ENCODE peak calls at places on chromosomes 3 and 15, in seven cellular contexts. J is esophagus muscularis mucosa, G is A549, U is tibial nerve, R is H1, Z is K562, K is suprapubic skin. O is an unnamed sample.
A peak's percentile ranks its signal among the peaks of the same experiment; 100 is the strongest.

GRCh38 chr15:95872366-95872771 is 458.1 kb upstream of the NR2F2 start:
- DNase-seq in U (no peak), J (no peak), G (no peak), R (no peak), K (no peak), Z (no peak), O (no peak)

GRCh38 chr3:178255315-178255714 is 280.9 kb upstream of the KCNMB2 start:
- DNase-seq in U (no peak), Z (no peak), G (no peak), R (no peak), K (no peak), J (no peak), O (no peak)

GRCh38 chr3:14133876-14134275 is 9.0 kb downstream of the TMEM43 start:
- DNase-seq in R (no peak), K (no peak), Z (no peak), J (no peak), U (no peak), G (no peak), O (no peak)

GRCh38 chr3:106699093-106699492 is 678.1 kb upstream of the CCDC54 start:
- DNase-seq in K (no peak), R (no peak), G (no peak), Z (no peak), U (no peak), J (no peak), O (no peak)

GRCh38 chr3:152100491-152101086 is 168.1 kb upstream of the MBNL1 start:
- DNase-seq in Z (no peak), R (no peak), J (no peak), K (no peak), G (no peak), U (no peak), O (no peak)

GRCh38 chr3:132710311-132710710 is 11.9 kb downstream of the NPHP3 start:
- DNase-seq in U (no peak), J (no peak), R (no peak), K (no peak), G (no peak), Z (no peak), O (no peak)

GRCh38 chr3:144127014-144127413 is 155.4 kb downstream of the DIPK2A start:
- DNase-seq in G (no peak), Z (no peak), J (no peak), K (no peak), R (no peak), U (no peak), O (no peak)

GRCh38 chr3:69499899-69500316 is 114.0 kb upstream of the FRMD4B start:
- DNase-seq in Z (no peak), K (peak; percentile 87), G (no peak), U (peak; percentile 42), R (no peak), J (no peak), O (peak; percentile 11)

GRCh38 chr15:70524470-70524869 is 238.9 kb downstream of the UACA start:
- DNase-seq in G (no peak), J (no peak), U (no peak), Z (no peak), R (no peak), K (peak; percentile 28), O (no peak)

GRCh38 chr15:41954036-41954435 is 18.3 kb downstream of the EHD4 start:
- DNase-seq in J (no peak), K (no peak), R (no peak), U (no peak), Z (no peak), G (no peak), O (no peak)

GRCh38 chr15:35470441-35470840 is 75.5 kb downstream of the DPH6 start:
- DNase-seq in K (no peak), Z (no peak), U (no peak), R (no peak), J (no peak), G (no peak), O (no peak)

GRCh38 chr3:47636225-47636624 is 57.6 kb upstream of the CSPG5 start:
- DNase-seq in G (no peak), U (no peak), K (no peak), R (no peak), Z (no peak), J (no peak), O (no peak)

GRCh38 chr3:32048487-32049174 is 57.8 kb upstream of the GPD1L start:
- DNase-seq in U (no peak), Z (peak; percentile 2), G (no peak), J (no peak), R (no peak), K (no peak), O (no peak)

GRCh38 chr3:41893977-41894376 is 67.9 kb downstream of the ULK4 start:
- DNase-seq in U (peak; percentile 56), G (peak; percentile 47), R (no peak), K (no peak), J (no peak), Z (peak; percentile 19), O (no peak)

GRCh38 chr3:139202226-139202958 is 141.4 kb upstream of the MRPS22 start:
- DNase-seq in J (peak; percentile 66), U (no peak), K (no peak), G (peak; percentile 35), R (peak; percentile 21), Z (peak; percentile 44), O (peak; percentile 75)

GRCh38 chr3:189353318-189353958 is 181.7 kb downstream of the TPRG1 start:
- DNase-seq in K (no peak), J (no peak), Z (no peak), G (peak; percentile 85), R (no peak), U (no peak), O (no peak)

GRCh38 chr15:98720036-98720435 is 71.7 kb downstream of the IGF1R start:
- DNase-seq in Z (no peak), K (no peak), R (no peak), J (no peak), U (no peak), G (no peak), O (no peak)

GRCh38 chr15:98722645-98723044 is 74.3 kb downstream of the IGF1R start:
- DNase-seq in R (no peak), K (no peak), Z (no peak), J (no peak), G (no peak), U (no peak), O (no peak)

GRCh38 chr15:98722209-98722608 is 73.9 kb downstream of the IGF1R start:
- DNase-seq in U (no peak), Z (no peak), R (no peak), G (no peak), K (no peak), J (no peak), O (no peak)

GRCh38 chr15:98720577-98720976 is 72.2 kb downstream of the IGF1R start:
- DNase-seq in G (no peak), K (no peak), J (no peak), Z (no peak), U (no peak), R (no peak), O (no peak)

DNA sequence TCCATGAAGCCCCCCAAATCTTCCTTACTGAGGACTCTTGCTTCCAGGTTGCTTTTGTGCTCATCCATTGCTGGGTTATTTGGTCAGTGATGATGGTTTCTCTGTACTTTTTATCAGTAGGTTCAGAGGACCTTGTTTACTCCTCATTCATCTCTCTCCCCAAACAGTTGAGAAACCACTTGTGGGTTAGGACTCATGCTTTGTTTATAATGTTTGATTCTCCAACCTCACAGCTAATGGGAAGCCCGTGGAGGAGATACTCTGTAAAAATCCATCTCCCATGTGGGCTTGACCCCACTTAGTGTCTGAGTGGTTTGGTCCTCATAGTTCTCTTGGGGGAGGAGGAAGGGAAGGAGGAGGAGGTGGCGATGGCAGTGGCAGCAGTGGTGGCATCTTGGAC is 72.8 kb downstream of the IGF1R start:
- DNase-seq in Z (no peak), J (no peak), G (no peak), K (no peak), R (no peak), U (no peak), O (no peak)
- H3K4me1 ChIP-seq in Z (no peaks in the 10 kb centered on the region), J (peaks cover 65% of the 10 kb centered on the region), G (peaks cover 99% of the 10 kb centered on the region), K (peaks cover 30% of the 10 kb centered on the region), R (peaks cover 26% of the 10 kb centered on the region), U (peaks cover 5% of the 10 kb centered on the region), O (peaks cover 3% of the 10 kb centered on the region)

DNA sequence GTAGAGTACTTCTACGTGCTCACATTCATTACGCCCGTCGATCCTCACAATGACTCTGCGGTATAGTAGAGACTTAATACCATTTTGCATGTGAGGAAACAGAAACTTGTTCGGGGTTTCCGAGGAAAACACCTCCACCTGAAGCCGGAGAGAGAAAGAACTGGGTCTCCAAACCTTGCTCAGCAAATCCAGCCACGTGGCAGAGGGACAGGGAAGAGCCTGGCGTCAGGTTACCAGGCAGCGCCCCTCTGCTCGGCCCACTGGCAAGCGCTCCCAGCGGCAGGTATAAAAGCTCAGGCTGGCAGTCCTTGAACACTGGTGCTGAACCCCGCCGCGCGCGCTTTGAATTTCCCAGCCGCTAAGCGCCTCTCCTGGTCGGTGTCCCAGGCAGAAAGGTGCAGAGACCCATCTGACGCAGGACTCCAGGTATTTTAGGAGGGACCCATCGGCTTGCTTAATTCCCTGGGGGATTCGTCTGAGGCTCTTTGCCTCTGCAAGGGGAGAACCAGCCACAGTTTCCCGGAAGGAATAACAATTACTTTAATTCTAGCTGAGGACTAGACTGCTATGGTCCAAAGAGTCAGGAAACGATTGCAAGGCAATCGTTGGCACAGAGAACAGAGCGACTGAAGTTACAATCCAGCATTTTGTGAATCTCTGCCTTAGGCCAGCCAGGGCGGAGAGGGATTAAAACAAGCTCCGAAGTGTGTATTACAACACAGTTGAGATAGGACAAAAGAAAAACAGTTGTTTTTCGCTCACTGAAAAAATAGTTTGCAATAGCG is at the start of gene C2CD4A:
- DNase-seq in J (no peak), K (no peak), G (peak; percentile 72), Z (no peak), U (peak; percentile 22), R (peak; percentile 67), O (peak; percentile 83)
- TF ChIP-seq EP300 in J (no peak), K (no peak), G (no peak), Z (no peak), U (peak; percentile 9), R (no peak), O (no peak)

GRCh38 chr3:72448858-72449257 is 399.4 kb downstream of the SHQ1 start:
- DNase-seq in U (no peak), Z (peak; percentile 41), K (no peak), G (no peak), R (no peak), J (no peak), O (no peak)
- H3K4me1 ChIP-seq in U (no peaks in the 10 kb centered on the region), Z (peaks cover 27% of the 10 kb centered on the region), K (peaks cover 27% of the 10 kb centered on the region), G (peaks cover 16% of the 10 kb centered on the region), R (peaks cover 5% of the 10 kb centered on the region), J (peaks cover 21% of the 10 kb centered on the region), O (peaks cover 19% of the 10 kb centered on the region)

DNA sequence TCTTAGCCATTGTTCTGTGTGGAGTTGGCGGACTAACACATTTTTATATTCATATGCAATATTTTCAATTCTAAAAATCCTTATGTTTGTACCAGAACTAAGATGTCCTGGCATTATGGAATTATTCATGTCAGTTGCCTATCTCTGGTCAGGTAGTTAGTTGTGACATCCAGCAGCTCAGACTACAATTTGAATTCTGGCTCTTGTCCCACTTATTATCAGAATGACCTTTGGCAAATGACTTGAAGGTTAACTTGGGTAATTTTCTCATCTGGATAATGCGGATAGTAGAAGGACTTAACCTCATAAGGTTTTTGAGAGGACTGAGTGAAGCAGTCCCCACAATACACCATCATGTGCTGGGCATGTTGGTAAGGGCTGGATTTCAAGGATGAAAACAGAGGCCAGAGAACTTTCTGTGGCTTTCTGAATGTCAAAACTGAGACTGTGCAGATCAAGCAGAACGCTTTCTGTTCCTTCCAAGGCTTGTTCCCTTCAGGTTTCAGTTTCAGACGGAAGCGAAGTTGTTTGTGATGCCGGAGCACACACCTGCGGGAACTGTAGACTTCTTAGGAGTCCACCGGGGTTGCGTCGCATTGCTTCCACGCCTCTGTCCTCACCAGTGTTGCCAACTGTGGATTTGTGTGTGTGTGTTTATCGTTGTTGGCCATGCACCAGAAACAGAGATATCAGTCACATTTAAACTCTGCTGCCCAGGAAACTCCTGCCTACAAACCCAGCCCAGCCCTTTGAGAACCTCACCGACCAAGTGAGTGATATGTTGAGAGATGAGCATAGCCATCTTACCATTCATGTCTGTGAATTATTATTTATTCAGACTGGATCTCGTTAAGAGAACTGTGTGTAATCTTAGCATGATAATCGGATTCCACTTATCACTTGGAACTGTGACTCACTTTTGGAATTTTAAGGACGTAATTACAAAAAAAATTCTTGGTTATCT is 76.0 kb downstream of the PTPRG start:
- DNase-seq in R (no peak), U (peak; percentile 14), Z (no peak), G (no peak), J (no peak), K (no peak), O (peak; percentile 81)
- TF ChIP-seq EP300 in R (no peak), U (no peak), Z (no peak), G (no peak), J (no peak), K (no peak), O (no peak)

O was measured in transverse colon.